ENCODE peak calls at places on chromosomes 5 and 9, in five cellular contexts. C is uterus, F is transverse colon, L is stomach, T is A549. Q is an unnamed sample.

GRCh38 chr5:159452480-159453167 is 122.3 kb upstream of the IL12B start:
- DNase-seq in C (no peak), F (no peak), L (no peak), T (no peak), Q (no peak)

GRCh38 chr9:109652971-109653370 is 127.0 kb upstream of the PALM2AKAP2 start:
- DNase-seq in C (no peak), F (no peak), L (no peak), T (peak), Q (peak)

GRCh38 chr9:14314929-14315753 is 1.2 kb upstream of the NFIB start:
- DNase-seq in C (peak), F (peak), L (peak), T (peak), Q (peak)

GRCh38 chr5:39608024-39608423 is 183.2 kb upstream of the DAB2 start:
- DNase-seq in C (no peak), F (no peak), L (no peak), T (no peak), Q (no peak)

GRCh38 chr9:98943682-98944129 is at the start of gene COL15A1:
- DNase-seq in C (peak), F (no peak), L (no peak), T (peak), Q (no peak)

GRCh38 chr9:78606011-78606410 is 309.1 kb downstream of the PSAT1 start:
- DNase-seq in C (no peak), F (no peak), L (no peak), T (no peak), Q (no peak)

GRCh38 chr5:79122963-79123362 is 11.4 kb downstream of the BHMT start:
- DNase-seq in C (no peak), F (no peak), L (no peak), T (no peak), Q (no peak)

GRCh38 chr5:90558344-90559192 is at the start of gene ADGRV1:
- DNase-seq in C (peak), F (peak), L (peak), T (peak), Q (no peak)

GRCh38 chr5:143896471-143896870 is 84.5 kb downstream of the HMHB1 start:
- DNase-seq in C (no peak), F (no peak), L (no peak), T (no peak), Q (no peak)

GRCh38 chr5:38961691-38962090 is 112.5 kb downstream of the RICTOR start:
- DNase-seq in C (no peak), F (no peak), L (no peak), T (no peak), Q (no peak)

GRCh38 chr5:13574634-13575033 is 369.9 kb downstream of the DNAH5 start:
- DNase-seq in C (no peak), F (no peak), L (no peak), T (no peak), Q (no peak)

GRCh38 chr5:132639706-132640130 is 18.3 kb upstream of the IL13 start:
- DNase-seq in C (no peak), F (no peak), L (no peak), T (no peak), Q (no peak)

GRCh38 chr9:16970321-16970720 is 99.9 kb upstream of the BNC2 start:
- DNase-seq in C (no peak), F (no peak), L (no peak), T (no peak), Q (no peak)

GRCh38 chr5:181258576-181258975 is 2.4 kb downstream of the TRIM52 start:
- DNase-seq in C (no peak), F (no peak), L (no peak), T (no peak), Q (no peak)

GRCh38 chr5:177430146-177430951 is 3.9 kb downstream of the GRK6 start:
- DNase-seq in C (no peak), F (peak), L (no peak), T (no peak), Q (no peak)

GRCh38 chr9:129455151-129455995 is 165.5 kb downstream of the C9orf50 start:
- DNase-seq in C (no peak), F (no peak), L (no peak), T (no peak), Q (no peak)

GRCh38 chr9:93058357-93059096 is at the start of gene SUSD3:
- DNase-seq in C (peak), F (peak), L (peak), T (peak), Q (no peak)

GRCh38 chr5:67030289-67031069 is 166.1 kb downstream of the CD180 start:
- DNase-seq in C (no peak), F (no peak), L (no peak), T (no peak), Q (no peak)

GRCh38 chr5:67033893-67034605 is 162.6 kb downstream of the CD180 start:
- DNase-seq in C (no peak), F (no peak), L (no peak), T (no peak), Q (no peak)

GRCh38 chr5:67032921-67033664 is 163.5 kb downstream of the CD180 start:
- DNase-seq in C (no peak), F (no peak), L (no peak), T (no peak), Q (no peak)

GRCh38 chr5:67029481-67029880 is 167.1 kb downstream of the CD180 start:
- DNase-seq in C (no peak), F (no peak), L (no peak), T (no peak), Q (no peak)

GRCh38 chr5:67031689-67032088 is 164.9 kb downstream of the CD180 start:
- DNase-seq in C (no peak), F (no peak), L (no peak), T (no peak), Q (no peak)
- TF ChIP-seq POLR2A in C (no peak), F (no peak), L (no peak), T (no peak), Q (no peak)

GRCh38 chr9:91163773-91164471 is 197.8 kb downstream of the AUH start:
- DNase-seq in C (no peak), F (peak), L (no peak), T (no peak), Q (no peak)
- TF ChIP-seq POLR2A in C (no peak), F (no peak), L (no peak), T (no peak), Q (no peak)

DNA sequence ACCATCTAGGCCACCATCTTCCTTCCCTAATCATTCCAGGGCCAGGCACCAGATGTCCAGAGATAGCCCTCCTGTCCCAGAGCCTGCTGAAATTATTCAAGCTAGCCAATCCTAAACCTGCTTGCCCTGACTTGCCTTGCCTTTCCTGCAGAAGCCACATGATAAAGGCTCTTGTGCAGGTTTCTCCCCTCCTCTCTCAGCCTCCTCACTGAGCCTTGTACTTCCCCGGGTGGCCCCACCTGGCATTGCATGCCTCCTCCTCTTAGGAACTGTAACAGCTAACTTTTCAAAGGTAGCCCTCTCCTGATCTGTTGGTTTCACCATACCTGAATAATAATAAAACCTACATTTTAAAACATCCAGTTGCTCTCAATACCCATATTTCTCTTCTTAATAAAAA is 42.6 kb downstream of the DIRAS2 start:
- DNase-seq in C (no peak), F (no peak), L (no peak), T (no peak), Q (no peak)
- TF ChIP-seq POLR2A in C (no peak), F (no peak), L (no peak), T (no peak), Q (no peak)

GRCh38 chr5:107570805-107571531 is 99.8 kb downstream of the EFNA5 start:
- DNase-seq in C (no peak), F (peak), L (peak), T (peak), Q (no peak)
- TF ChIP-seq POLR2A in C (no peak), F (no peak), L (no peak), T (no peak), Q (no peak)

GRCh38 chr5:41432481-41433253 is 77.7 kb downstream of the PLCXD3 start:
- DNase-seq in C (no peak), F (no peak), L (no peak), T (no peak), Q (no peak)

GRCh38 chr5:41427505-41427904 is 82.9 kb downstream of the PLCXD3 start:
- DNase-seq in C (no peak), F (no peak), L (no peak), T (no peak), Q (no peak)
- TF ChIP-seq POLR2A in C (no peak), F (no peak), L (no peak), T (no peak), Q (no peak)

GRCh38 chr9:96021616-96022444 is 146.3 kb downstream of the ERCC6L2 start:
- DNase-seq in C (no peak), F (no peak), L (no peak), T (no peak), Q (no peak)
- TF ChIP-seq POLR2A in C (no peak), F (no peak), L (no peak), T (no peak), Q (no peak)

GRCh38 chr9:124964056-124964455 is 23.2 kb upstream of the GOLGA1 start:
- DNase-seq in C (no peak), F (no peak), L (no peak), T (no peak), Q (no peak)

GRCh38 chr9:124968238-124968637 is 27.4 kb upstream of the GOLGA1 start:
- DNase-seq in C (no peak), F (no peak), L (no peak), T (no peak), Q (no peak)

GRCh38 chr9:124960409-124960752 is 19.5 kb upstream of the GOLGA1 start:
- DNase-seq in C (no peak), F (no peak), L (no peak), T (peak), Q (no peak)

GRCh38 chr9:124969401-124969800 is 28.5 kb upstream of the GOLGA1 start:
- DNase-seq in C (no peak), F (no peak), L (no peak), T (no peak), Q (no peak)

GRCh38 chr9:124964604-124965003 is 23.7 kb upstream of the GOLGA1 start:
- DNase-seq in C (no peak), F (no peak), L (no peak), T (no peak), Q (no peak)
- TF ChIP-seq POLR2A in C (no peak), F (no peak), L (no peak), T (no peak), Q (no peak)

GRCh38 chr9:72952914-72953313 is at the start of gene ALDH1A1:
- DNase-seq in C (peak), F (peak), L (peak), T (peak), Q (no peak)
- TF ChIP-seq POLR2A in C (peak), F (peak), L (no peak), T (peak), Q (no peak)

Q was measured in H54.